ENCODE peak calls at places on chromosomes 11 and 22, in six cellular contexts. One of them, this sample, is unnamed.

GRCh38 chr11:114166897-114167323 is 107.4 kb downstream of the ZBTB16 start:
- DNase-seq in HTR-8/SVneo: peak
- DNase-seq in Jurkat, Clone E6-1: peak
- DNase-seq in lower lobe of right lung: no peak
- DNase-seq in HFF-Myc: peak
- DNase-seq in activated naive CD4-positive, alpha-beta T cell treated with Interleukin-2 at 50 U/mL for 16 hours: no peak
- DNase-seq in this sample: peak

GRCh38 chr11:68439355-68440065 is 21.0 kb upstream of the PPP6R3 start:
- DNase-seq in HTR-8/SVneo: no peak
- DNase-seq in Jurkat, Clone E6-1: no peak
- DNase-seq in lower lobe of right lung: no peak
- DNase-seq in HFF-Myc: no peak
- DNase-seq in activated naive CD4-positive, alpha-beta T cell treated with Interleukin-2 at 50 U/mL for 16 hours: no peak
- DNase-seq in this sample: no peak

GRCh38 chr11:76918941-76919386 is 58.2 kb downstream of the ACER3 start:
- DNase-seq in HTR-8/SVneo: peak
- DNase-seq in Jurkat, Clone E6-1: peak
- DNase-seq in lower lobe of right lung: no peak
- DNase-seq in HFF-Myc: peak
- DNase-seq in activated naive CD4-positive, alpha-beta T cell treated with Interleukin-2 at 50 U/mL for 16 hours: no peak
- DNase-seq in this sample: peak

GRCh38 chr22:44777364-44777756 is 25.0 kb downstream of the ARHGAP8 start:
- DNase-seq in HTR-8/SVneo: no peak
- DNase-seq in Jurkat, Clone E6-1: no peak
- DNase-seq in lower lobe of right lung: no peak
- DNase-seq in HFF-Myc: no peak
- DNase-seq in activated naive CD4-positive, alpha-beta T cell treated with Interleukin-2 at 50 U/mL for 16 hours: no peak
- DNase-seq in this sample: no peak

GRCh38 chr11:121318848-121319834 is 26.6 kb downstream of the SC5D start:
- DNase-seq in HTR-8/SVneo: peak
- DNase-seq in Jurkat, Clone E6-1: peak
- DNase-seq in lower lobe of right lung: no peak
- DNase-seq in HFF-Myc: peak
- DNase-seq in activated naive CD4-positive, alpha-beta T cell treated with Interleukin-2 at 50 U/mL for 16 hours: peak
- DNase-seq in this sample: peak

GRCh38 chr11:11731311-11732083 is 109.7 kb upstream of the GALNT18 start:
- DNase-seq in HTR-8/SVneo: peak
- DNase-seq in Jurkat, Clone E6-1: no peak
- DNase-seq in lower lobe of right lung: no peak
- DNase-seq in HFF-Myc: no peak
- DNase-seq in activated naive CD4-positive, alpha-beta T cell treated with Interleukin-2 at 50 U/mL for 16 hours: no peak
- DNase-seq in this sample: peak

GRCh38 chr11:61120865-61121831 is 18.9 kb downstream of the CD5 start:
- DNase-seq in HTR-8/SVneo: no peak
- DNase-seq in Jurkat, Clone E6-1: peak
- DNase-seq in lower lobe of right lung: no peak
- DNase-seq in HFF-Myc: no peak
- DNase-seq in activated naive CD4-positive, alpha-beta T cell treated with Interleukin-2 at 50 U/mL for 16 hours: no peak
- DNase-seq in this sample: peak

GRCh38 chr11:12840871-12841516 is 166.8 kb downstream of the TEAD1 start:
- DNase-seq in HTR-8/SVneo: no peak
- DNase-seq in Jurkat, Clone E6-1: no peak
- DNase-seq in lower lobe of right lung: no peak
- DNase-seq in HFF-Myc: no peak
- DNase-seq in activated naive CD4-positive, alpha-beta T cell treated with Interleukin-2 at 50 U/mL for 16 hours: no peak
- DNase-seq in this sample: no peak

This sample was measured in fibroblast of lung.